ENCODE peak calls at places on chromosomes 12 and 14, in six cellular contexts. N is Caki2; C is progenitor cell of endocrine pancreas; X is aorta; D is germinal center; K is stimulated activated CD8-positive, alpha-beta memory T cell treated with anti-CD3 and anti-CD28 coated beads, Interleukin-4, amount 100 ng/mL, for 48 hours. G is an unnamed sample.

GRCh38 chr12:75208851-75209781 is 523 bp downstream of the KCNC2 start:
- DNase-seq in D (no peak), N (no peak), C (peak), X (peak), K (peak), G (peak)

GRCh38 chr12:34399631-34400422 is 377.5 kb downstream of the ALG10 start:
- DNase-seq in D (no peak), X (peak), K (peak), C (peak), N (no peak), G (no peak)

GRCh38 chr14:95052016-95052585 is 105.2 kb downstream of the DICER1 start:
- DNase-seq in D (no peak), C (no peak), K (no peak), N (no peak), X (no peak), G (no peak)

GRCh38 chr14:50954811-50955372 is 10.6 kb upstream of the PYGL start:
- DNase-seq in D (peak), C (no peak), N (peak), K (no peak), X (no peak), G (no peak)

GRCh38 chr12:57089259-57090245 is 638 bp downstream of the NAB2 start:
- DNase-seq in N (peak), C (no peak), K (peak), D (peak), X (peak), G (peak)

GRCh38 chr12:132316497-132317232 is 12.7 kb downstream of the GALNT9 start:
- DNase-seq in X (peak), K (no peak), N (no peak), C (no peak), D (no peak), G (no peak)

GRCh38 chr12:47767197-47767724 is 5.8 kb upstream of the SLC48A1 start:
- DNase-seq in C (no peak), X (no peak), N (no peak), K (peak), D (peak), G (peak)

GRCh38 chr12:110760204-110760609 is 17.5 kb upstream of the PPP1CC start:
- DNase-seq in K (no peak), C (no peak), D (no peak), X (no peak), N (no peak), G (no peak)

GRCh38 chr14:101286271-101287018 is 274.9 kb upstream of the DIO3 start:
- DNase-seq in C (no peak), D (no peak), K (no peak), N (no peak), X (no peak), G (no peak)

GRCh38 chr14:101017209-101017608 is 113.7 kb upstream of the RTL1 start:
- DNase-seq in C (no peak), D (no peak), N (no peak), X (no peak), K (peak), G (no peak)

GRCh38 chr12:5396541-5396940 is 35.4 kb upstream of the NTF3 start:
- DNase-seq in D (no peak), X (no peak), N (no peak), K (no peak), C (no peak), G (no peak)

GRCh38 chr12:54051916-54052744 is 1.5 kb upstream of the HOXC4 start:
- DNase-seq in K (no peak), D (no peak), X (no peak), C (no peak), N (no peak), G (no peak)

GRCh38 chr12:103547929-103548328 is 39.1 kb upstream of the STAB2 start:
- DNase-seq in K (no peak), N (no peak), D (no peak), C (no peak), X (no peak), G (no peak)

GRCh38 chr12:28568083-28568482 is 377.8 kb downstream of the CCDC91 start:
- DNase-seq in C (no peak), X (peak), K (no peak), N (peak), D (no peak), G (no peak)

GRCh38 chr12:66453837-66454236 is 151.5 kb downstream of the HELB start:
- DNase-seq in D (no peak), N (no peak), C (no peak), K (no peak), X (no peak), G (no peak)

GRCh38 chr12:68831751-68832503 is 23.9 kb downstream of the MDM2 start:
- DNase-seq in K (no peak), D (no peak), X (no peak), N (no peak), C (no peak), G (no peak)

GRCh38 chr12:101945361-101946232 is 68.2 kb downstream of the DRAM1 start:
- DNase-seq in N (no peak), K (no peak), C (no peak), D (no peak), X (no peak), G (no peak)

GRCh38 chr12:4012977-4013968 is 140.1 kb upstream of the PARP11 start:
- DNase-seq in K (no peak), C (no peak), D (no peak), N (peak), X (no peak), G (no peak)

GRCh38 chr12:57896437-57897201 is 44.7 kb upstream of the ATP23 start:
- DNase-seq in D (no peak), K (no peak), N (no peak), C (peak), X (peak), G (no peak)

GRCh38 chr12:70609739-70610491 is 27.3 kb downstream of the PTPRB start:
- DNase-seq in K (no peak), X (peak), N (no peak), D (peak), C (peak), G (no peak)

GRCh38 chr12:16246264-16246663 is 31.2 kb downstream of the SLC15A5 start:
- DNase-seq in D (no peak), N (no peak), X (no peak), K (no peak), C (no peak), G (no peak)

GRCh38 chr12:9364224-9365176 is 156.3 kb upstream of the PZP start:
- DNase-seq in N (no peak), K (peak), X (no peak), D (peak), C (no peak), G (no peak)

GRCh38 chr14:66746316-66747006 is 238.5 kb downstream of the GPHN start:
- DNase-seq in N (peak), D (peak), C (no peak), X (no peak), K (no peak), G (no peak)

GRCh38 chr14:29743566-29743965 is 184.1 kb downstream of the PRKD1 start:
- DNase-seq in C (no peak), X (no peak), N (no peak), K (no peak), D (no peak), G (no peak)

GRCh38 chr12:51865470-51865745 is 16.9 kb upstream of the FIGNL2 start:
- DNase-seq in K (no peak), C (no peak), N (no peak), D (no peak), X (no peak), G (no peak)

GRCh38 chr14:105894125-105894977 is 368.0 kb downstream of the TMEM121 start:
- DNase-seq in D (no peak), X (peak), C (no peak), N (no peak), K (no peak), G (no peak)

GRCh38 chr12:4270016-4270669 is 3.4 kb upstream of the CCND2 start:
- DNase-seq in C (no peak), D (no peak), K (peak), N (no peak), X (no peak), G (peak)

GRCh38 chr12:80567391-80567790 is 123.4 kb downstream of the PTPRQ start:
- DNase-seq in X (no peak), K (no peak), N (no peak), C (no peak), D (no peak), G (no peak)

GRCh38 chr14:90087433-90087832 is 25.6 kb downstream of the KCNK13 start:
- DNase-seq in D (peak), N (no peak), K (no peak), C (no peak), X (peak), G (no peak)

GRCh38 chr14:99331796-99332195 is 59.8 kb upstream of the BCL11B start:
- DNase-seq in X (no peak), D (no peak), K (no peak), N (no peak), C (no peak), G (no peak)

GRCh38 chr14:61698216-61698980 is 3.1 kb downstream of the HIF1A start:
- DNase-seq in N (peak), K (no peak), D (no peak), X (no peak), C (no peak), G (no peak)

GRCh38 chr14:49654511-49654910 is 19.5 kb upstream of the DNAAF2 start:
- DNase-seq in N (no peak), C (no peak), D (no peak), X (no peak), K (no peak), G (no peak)

GRCh38 chr12:88546851-88547250 is 33.4 kb downstream of the KITLG start:
- DNase-seq in N (no peak), D (no peak), C (no peak), K (no peak), X (no peak), G (no peak)